ENCODE peak calls at places on chromosomes 3 and 15, in ten cellular contexts. V, U, B, D, X, W, Z, O, H and L are unnamed samples.
A peak's percentile ranks its signal among the peaks of the same experiment; 100 is the strongest.

GRCh38 chr3:10247679-10248183 is 528 bp upstream of the TATDN2 start:
- DNase-seq in O (no peak), X (no peak), D (no peak), U (no peak), Z (peak; percentile 26), V (no peak), B (no peak), W (no peak), H (no peak), L (no peak)

GRCh38 chr3:168116279-168116678 is 20.6 kb upstream of the GOLIM4 start:
- DNase-seq in O (no peak), U (no peak), X (no peak), Z (no peak), V (peak; percentile 15), D (no peak), H (peak; percentile 88), B (peak; percentile 62), W (no peak), L (peak; percentile 80)

GRCh38 chr3:38453075-38453913 is at the start of gene ACVR2B:
- DNase-seq in H (peak; percentile 84), W (peak; percentile 83), U (peak; percentile 93), B (peak; percentile 94), Z (peak; percentile 90), O (peak; percentile 85), X (peak; percentile 95), V (peak; percentile 96), D (peak; percentile 83), L (peak; percentile 98)

GRCh38 chr3:69817988-69818387 is 78.7 kb downstream of the MITF start:
- DNase-seq in U (no peak), B (no peak), Z (no peak), W (no peak), D (no peak), V (no peak), H (no peak), X (no peak), O (no peak), L (no peak)

GRCh38 chr3:186643493-186643892 is 3.3 kb downstream of the FETUB start:
- DNase-seq in W (peak; percentile 33), D (no peak), B (no peak), H (no peak), V (no peak), U (no peak), X (no peak), O (no peak), Z (no peak), L (no peak)

GRCh38 chr15:93479679-93480078 is 390.7 kb upstream of the RGMA start:
- DNase-seq in V (peak; percentile 78), D (no peak), X (no peak), U (no peak), B (peak; percentile 80), H (no peak), Z (peak; percentile 58), W (no peak), O (no peak), L (no peak)

GRCh38 chr3:150235799-150236198 is 172.3 kb upstream of the TSC22D2 start:
- DNase-seq in W (no peak), H (peak; percentile 89), V (no peak), B (no peak), D (no peak), Z (no peak), X (no peak), O (no peak), U (no peak), L (no peak)

GRCh38 chr3:126014252-126014651 is 45.3 kb downstream of the ROPN1B start:
- DNase-seq in Z (no peak), H (peak; percentile 73), U (no peak), O (no peak), V (no peak), X (no peak), B (no peak), W (no peak), D (no peak), L (no peak)

GRCh38 chr3:60948488-60948887 is 302.8 kb downstream of the FHIT start:
- DNase-seq in O (no peak), H (peak; percentile 66), X (no peak), V (no peak), D (no peak), Z (no peak), B (no peak), W (no peak), U (no peak), L (no peak)

GRCh38 chr3:132180337-132180791 is 136.8 kb upstream of the ACP3 start:
- DNase-seq in Z (no peak), V (no peak), W (peak; percentile 58), H (peak; percentile 78), O (peak; percentile 4), B (no peak), D (peak; percentile 42), X (peak; percentile 83), U (no peak), L (no peak)

DNA sequence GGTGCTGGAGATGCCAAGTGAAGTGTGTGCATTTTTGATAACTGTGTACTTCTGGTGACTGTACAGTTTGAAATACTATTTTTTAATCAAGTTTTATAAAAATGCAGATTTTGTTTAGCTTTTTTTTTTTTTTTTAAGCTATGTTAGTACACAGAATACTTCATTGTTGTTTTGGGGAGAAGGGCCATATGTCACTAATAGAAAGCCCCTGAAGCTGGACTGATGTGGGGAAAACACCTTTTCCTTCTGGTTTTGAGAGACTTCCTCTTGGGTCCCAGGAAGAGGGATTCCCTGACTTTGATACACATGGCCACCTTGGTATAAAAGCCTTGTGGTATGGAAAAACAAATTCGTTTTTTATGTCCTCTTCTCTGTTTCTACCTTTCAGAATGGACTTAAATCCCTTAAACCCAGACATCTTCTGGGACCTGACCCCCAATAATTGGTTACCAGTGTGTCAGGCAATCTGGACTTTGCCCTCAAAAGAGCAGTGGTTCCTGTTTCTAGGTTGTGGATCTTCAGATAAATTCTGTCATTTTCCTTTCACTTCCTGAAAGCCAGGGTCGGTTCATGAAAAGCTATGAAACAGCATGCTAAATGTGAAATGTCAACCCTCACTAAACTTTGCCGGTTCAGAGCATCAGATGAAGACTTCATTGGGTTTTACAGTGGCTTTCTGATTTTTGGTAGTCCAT is 31.1 kb upstream of the BLOC1S6 start:
- DNase-seq in W (peak; percentile 9), O (no peak), Z (no peak), B (no peak), D (peak; percentile 25), U (no peak), H (no peak), V (no peak), X (no peak), L (no peak)
- H3K27ac ChIP-seq in W (no peak overlapping the region), O (no peak overlapping the region), Z (no peak overlapping the region), B (no peak overlapping the region), D (no peak overlapping the region), U (no peak overlapping the region), H (no peak overlapping the region), V (no peak overlapping the region), X (no peak overlapping the region), L (no peak overlapping the region)

GRCh38 chr3:71502066-71502465 is 81.5 kb downstream of the FOXP1 start:
- DNase-seq in B (no peak), Z (no peak), O (no peak), U (no peak), V (no peak), H (no peak), W (no peak), D (no peak), X (no peak), L (no peak)

GRCh38 chr3:71504250-71505036 is 79.1 kb downstream of the FOXP1 start:
- DNase-seq in H (peak; percentile 98), X (no peak), V (no peak), D (no peak), Z (no peak), W (no peak), O (no peak), B (no peak), U (no peak), L (no peak)

GRCh38 chr3:71499477-71499876 is 84.1 kb downstream of the FOXP1 start:
- DNase-seq in D (no peak), U (no peak), O (no peak), B (no peak), H (no peak), V (peak; percentile 65), Z (no peak), X (no peak), W (no peak), L (no peak)

GRCh38 chr3:71500696-71501095 is 82.8 kb downstream of the FOXP1 start:
- DNase-seq in H (no peak), W (no peak), O (no peak), X (no peak), Z (no peak), U (no peak), B (no peak), V (no peak), D (no peak), L (no peak)

DNA sequence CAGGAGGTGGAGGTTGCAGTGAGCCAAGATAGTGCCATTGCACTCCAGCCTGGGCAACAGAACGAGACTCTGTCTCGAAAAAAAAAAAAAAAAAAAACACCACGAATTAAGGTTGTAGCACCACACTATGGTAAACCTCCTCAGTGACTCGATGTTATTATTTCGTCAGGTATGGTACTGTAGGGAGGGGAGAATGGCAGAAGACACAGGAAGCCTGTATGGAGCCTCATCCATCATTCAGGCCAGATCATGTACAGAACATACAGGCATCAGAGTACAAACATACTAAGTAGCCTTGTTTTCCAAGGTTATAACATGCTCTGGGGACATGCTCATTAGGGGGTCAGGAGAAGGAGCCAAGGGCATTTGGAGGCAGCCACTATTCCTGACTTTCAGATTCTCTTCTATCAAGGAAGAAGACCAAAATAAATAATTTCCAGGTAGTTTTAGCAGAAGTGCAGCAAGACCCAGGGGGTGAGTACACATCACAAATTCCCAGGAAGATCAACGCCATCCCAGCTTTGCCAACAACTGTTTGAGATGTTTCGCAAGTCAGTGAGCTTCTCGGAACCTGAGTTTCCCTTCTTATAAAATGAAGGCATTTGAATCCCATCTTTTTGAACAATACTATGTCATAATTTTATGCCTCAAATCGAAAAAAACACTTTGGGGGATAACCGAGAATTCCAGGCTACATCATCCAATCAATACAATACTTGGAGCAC is 79.8 kb downstream of the FOXP1 start:
- DNase-seq in U (no peak), W (no peak), X (no peak), D (no peak), O (no peak), H (peak; percentile 95), Z (no peak), V (no peak), B (no peak), L (no peak)
- H3K4me3 ChIP-seq in U (no peak overlapping the region), W (no peak overlapping the region), X (no peak overlapping the region), D (no peak overlapping the region), O (no peak overlapping the region), H (peak overlapping the region; percentile 72), Z (no peak overlapping the region), V (no peak overlapping the region), B (no peak overlapping the region), L (no peak overlapping the region)

DNA sequence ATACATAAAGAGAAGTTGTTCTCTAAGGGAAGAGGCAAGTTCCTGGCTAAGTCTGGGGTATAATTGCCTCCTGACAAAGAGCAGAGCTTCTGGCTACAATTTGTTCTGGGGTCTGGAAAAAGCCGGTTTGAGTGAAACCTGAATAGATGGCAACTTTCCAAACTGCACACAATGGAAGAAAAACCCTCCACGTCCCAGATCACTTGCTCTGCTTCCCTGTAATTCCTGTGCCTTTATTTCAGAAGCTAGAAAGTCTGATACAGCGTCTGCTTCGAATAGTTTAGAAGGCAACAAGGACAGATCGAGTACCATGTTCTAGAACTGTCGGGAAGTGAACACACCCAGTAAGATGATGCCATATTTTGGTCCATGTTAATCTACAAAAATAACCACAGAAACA is 1.6 kb upstream of the WDR82 start:
- DNase-seq in D (no peak), V (no peak), U (no peak), H (peak; percentile 54), X (peak; percentile 57), O (no peak), W (no peak), Z (no peak), B (no peak), L (no peak)
- H3K4me1 ChIP-seq in D (peaks cover 8% of the 10 kb centered on the region), V (peaks cover 42% of the 10 kb centered on the region), U (peaks cover 32% of the 10 kb centered on the region), H (peaks cover 38% of the 10 kb centered on the region), X (peaks cover 32% of the 10 kb centered on the region), O (peaks cover 36% of the 10 kb centered on the region), W (peaks cover 29% of the 10 kb centered on the region), Z (peaks cover 51% of the 10 kb centered on the region), B (peaks cover 40% of the 10 kb centered on the region), L (peaks cover 2% of the 10 kb centered on the region)

GRCh38 chr3:169613053-169613803 is 50.3 kb downstream of the MECOM start:
- DNase-seq in V (no peak), U (no peak), X (no peak), W (no peak), H (no peak), Z (no peak), B (no peak), O (no peak), D (peak; percentile 18), L (no peak)
- H3K27ac ChIP-seq in V (no peak overlapping the region), U (no peak overlapping the region), X (no peak overlapping the region), W (no peak overlapping the region), H (no peak overlapping the region), Z (no peak overlapping the region), B (no peak overlapping the region), O (no peak overlapping the region), D (no peak overlapping the region), L (no peak overlapping the region)